ENCODE peak calls at places on chromosomes 13 and 19, in four cellular contexts. P is CD4-positive, alpha-beta T cell; Y is activated gamma-delta T cell; V is stimulated activated CD8-positive, alpha-beta memory T cell treated with anti-CD3 and anti-CD28 coated beads, Interleukin-7, amount 100 ng/mL, for 1 hour. G is an unnamed sample.

GRCh38 chr13:25752957-25753540 is 298.8 kb downstream of the SHISA2 start:
- DNase-seq in P (no peak), Y (no peak), V (no peak), G (no peak)

GRCh38 chr19:33293255-33294057 is 8.9 kb downstream of the CEBPA start:
- DNase-seq in P (no peak), Y (no peak), V (no peak), G (no peak)

GRCh38 chr13:101326710-101327109 is 89.6 kb downstream of the NALCN start:
- DNase-seq in P (no peak), Y (no peak), V (no peak), G (no peak)

GRCh38 chr19:28074773-28075172 is 1138.2 kb downstream of the UQCRFS1 start:
- DNase-seq in P (no peak), Y (no peak), V (no peak), G (no peak)

GRCh38 chr19:31974290-31974689 is 371.1 kb upstream of the ZNF507 start:
- DNase-seq in P (no peak), Y (no peak), V (no peak), G (no peak)

GRCh38 chr19:36152061-36152885 is at the start of gene COX7A1:
- DNase-seq in P (no peak), Y (no peak), V (no peak), G (no peak)

GRCh38 chr19:35299523-35300339 is 7.8 kb downstream of the MAG start:
- DNase-seq in P (no peak), Y (no peak), V (no peak), G (no peak)

GRCh38 chr13:23510979-23511735 is 59.1 kb upstream of the TNFRSF19 start:
- DNase-seq in P (no peak), Y (no peak), V (no peak), G (peak; percentile 7)

GRCh38 chr13:50357586-50358118 is 342.4 kb downstream of the KCNRG start:
- DNase-seq in P (no peak), Y (no peak), V (no peak), G (no peak)

GRCh38 chr13:51230473-51231105 is 8.4 kb downstream of the FAM124A start:
- DNase-seq in P (no peak), Y (no peak), V (no peak), G (no peak)

GRCh38 chr13:37138917-37139316 is 33.5 kb upstream of the CSNK1A1L start:
- DNase-seq in P (no peak), Y (no peak), V (no peak), G (no peak)

GRCh38 chr19:48501961-48502719 is 9.5 kb downstream of the LMTK3 start:
- DNase-seq in P (peak; percentile 77), Y (peak; percentile 35), V (no peak), G (peak; percentile 94)

GRCh38 chr13:109680288-109680687 is 106.1 kb downstream of the IRS2 start:
- DNase-seq in P (no peak), Y (no peak), V (no peak), G (no peak)

GRCh38 chr13:102589291-102589822 is 7.4 kb upstream of the TPP2 start:
- DNase-seq in P (no peak), Y (no peak), V (no peak), G (no peak)

GRCh38 chr13:29707876-29708543 is 112.5 kb upstream of the SLC7A1 start:
- DNase-seq in P (peak; percentile 42), Y (no peak), V (peak; percentile 1), G (peak; percentile 40)

G was measured in iPS DF 19.7.